ENCODE peak calls at places on chromosomes 13 and 19, in four cellular contexts. S, A, E and D are unnamed samples.

GRCh38 chr19:32708457-32708856 is 11.1 kb upstream of the TDRD12 start:
- DNase-seq in E (no peak), S (no peak), A (no peak), D (no peak)

GRCh38 chr19:18205180-18205915 is 1.5 kb upstream of the RAB3A start:
- DNase-seq in S (no peak), E (peak; percentile 65), A (peak; percentile 63), D (peak; percentile 87)

GRCh38 chr19:32896516-32897214 is 27.1 kb upstream of the SLC7A9 start:
- DNase-seq in S (no peak), A (no peak), E (peak; percentile 1), D (no peak)

GRCh38 chr13:44013666-44014291 is 134.1 kb downstream of the LACC1 start:
- DNase-seq in A (no peak), S (no peak), E (peak; percentile 46), D (peak; percentile 73)

GRCh38 chr19:46533085-46534081 is 37.7 kb upstream of the PNMA8B start:
- DNase-seq in S (no peak), A (no peak), E (no peak), D (peak; percentile 63)

GRCh38 chr13:61779456-61779855 is 363.8 kb upstream of the PCDH20 start:
- DNase-seq in S (no peak), A (no peak), E (no peak), D (no peak)

GRCh38 chr13:87259479-87260083 is 411.6 kb upstream of the SLITRK5 start:
- DNase-seq in S (peak; percentile 12), A (peak; percentile 41), E (no peak), D (peak; percentile 60)

GRCh38 chr13:111659236-111659635 is 338.8 kb downstream of the TEX29 start:
- DNase-seq in S (no peak), A (no peak), E (no peak), D (peak; percentile 54)

GRCh38 chr13:34019870-34020269 is 201.9 kb downstream of the RFC3 start:
- DNase-seq in A (no peak), E (no peak), S (no peak), D (peak; percentile 77)

GRCh38 chr19:8306235-8307054 is 1.7 kb downstream of the CD320 start:
- DNase-seq in E (no peak), A (no peak), S (no peak), D (no peak)

GRCh38 chr13:104773775-104774174 is 1707.6 kb upstream of the SLC10A2 start:
- DNase-seq in A (no peak), E (peak; percentile 19), S (no peak), D (peak; percentile 62)

GRCh38 chr13:21691500-21691899 is 20.6 kb downstream of the FGF9 start:
- DNase-seq in S (no peak), A (no peak), E (no peak), D (no peak)

GRCh38 chr19:22976248-22976647 is 26.7 kb downstream of the ZNF728 start:
- DNase-seq in E (no peak), S (no peak), A (no peak), D (no peak)

GRCh38 chr13:45786293-45786920 is 65.1 kb downstream of the SIAH3 start:
- DNase-seq in A (no peak), S (no peak), E (no peak), D (no peak)

GRCh38 chr19:4373601-4374441 is 26.5 kb downstream of the SH3GL1 start:
- DNase-seq in S (no peak), E (peak; percentile 78), A (no peak), D (no peak)

GRCh38 chr13:93226623-93227279 is at the start of gene GPC6:
- DNase-seq in S (peak; percentile 86), E (peak; percentile 94), A (peak; percentile 70), D (peak; percentile 96)

GRCh38 chr19:6238643-6239281 is 41.0 kb downstream of the MLLT1 start:
- DNase-seq in S (peak; percentile 45), E (peak; percentile 81), A (no peak), D (no peak)

GRCh38 chr19:18097993-18098890 is 664 bp downstream of the MAST3 start:
- DNase-seq in E (no peak), S (no peak), A (no peak), D (no peak)

GRCh38 chr13:111503905-111504695 is 183.7 kb downstream of the TEX29 start:
- DNase-seq in E (no peak), S (no peak), A (no peak), D (no peak)

GRCh38 chr19:14023404-14024235 is 4.3 kb upstream of the RLN3 start:
- DNase-seq in S (no peak), A (peak; percentile 58), E (peak; percentile 46), D (peak; percentile 85)

GRCh38 chr13:110344320-110344719 is 37.2 kb downstream of the COL4A2 start:
- DNase-seq in A (no peak), E (no peak), S (no peak), D (no peak)

GRCh38 chr19:35138305-35138799 is 272 bp upstream of the FXYD1 start:
- DNase-seq in S (no peak), E (no peak), A (no peak), D (peak; percentile 73)

GRCh38 chr13:28540612-28541011 is 45.7 kb upstream of the FLT1 start:
- DNase-seq in A (no peak), S (no peak), E (no peak), D (no peak)

GRCh38 chr13:111491659-111492058 is 171.2 kb downstream of the TEX29 start:
- DNase-seq in A (no peak), S (no peak), E (no peak), D (no peak)

GRCh38 chr19:47058621-47059020 is 10.2 kb upstream of the TMEM160 start:
- DNase-seq in S (no peak), E (no peak), A (no peak), D (no peak)

GRCh38 chr19:824885-825284 is 2.8 kb upstream of the AZU1 start:
- DNase-seq in A (no peak), S (no peak), E (no peak), D (no peak)

GRCh38 chr13:55418095-55418494 is 1722.6 kb upstream of the PRR20A start:
- DNase-seq in S (no peak), A (no peak), E (no peak), D (no peak)

GRCh38 chr19:3586707-3587346 is 1.5 kb downstream of the GIPC3 start:
- DNase-seq in A (no peak), E (no peak), S (no peak), D (no peak)

GRCh38 chr19:6761053-6761676 is 6.1 kb downstream of the SH2D3A start:
- DNase-seq in A (no peak), S (no peak), E (no peak), D (no peak)

GRCh38 chr19:4504297-4504701 is 14.0 kb downstream of the PLIN4 start:
- DNase-seq in E (no peak), A (no peak), S (no peak), D (no peak)

GRCh38 chr19:17915940-17916593 is 16.7 kb upstream of the CCDC124 start:
- DNase-seq in A (no peak), E (no peak), S (no peak), D (no peak)

GRCh38 chr13:43387880-43388279 is 364.5 kb downstream of the DNAJC15 start:
- DNase-seq in S (no peak), E (no peak), A (no peak), D (no peak)

GRCh38 chr13:31476266-31476665 is 263.1 kb upstream of the RXFP2 start:
- DNase-seq in A (no peak), E (peak; percentile 65), S (no peak), D (peak; percentile 6)